ENCODE peak calls at places on chromosomes 3 and 15, in four cellular contexts. Q is kidney, B is neuronal stem cell, A is DND-41. R is an unnamed sample.

GRCh38 chr3:150901793-150902192 is 3.4 kb downstream of the MINDY4B start:
- DNase-seq in Q (no peak), A (no peak), B (no peak), R (no peak)

GRCh38 chr3:45706133-45706808 is 17.1 kb downstream of the SACM1L start:
- DNase-seq in Q (no peak), A (no peak), B (no peak), R (no peak)

GRCh38 chr3:101381809-101382208 is 61.4 kb upstream of the IMPG2 start:
- DNase-seq in Q (no peak), B (peak; percentile 6), A (no peak), R (peak; percentile 51)

GRCh38 chr15:45802140-45802539 is 167.3 kb downstream of the SQOR start:
- DNase-seq in A (no peak), B (no peak), Q (no peak), R (peak; percentile 20)

GRCh38 chr15:89486726-89487050 is 9.7 kb downstream of the RHCG start:
- DNase-seq in Q (no peak), A (no peak), B (no peak), R (peak; percentile 13)

GRCh38 chr3:55719508-55719907 is 232.4 kb upstream of the WNT5A start:
- DNase-seq in B (no peak), A (no peak), Q (no peak), R (no peak)

GRCh38 chr3:178003756-178004155 is 532.5 kb upstream of the KCNMB2 start:
- DNase-seq in A (no peak), B (no peak), Q (no peak), R (no peak)

GRCh38 chr15:77892335-77892734 is 185.2 kb downstream of the TBC1D2B start:
- DNase-seq in Q (peak; percentile 30), B (no peak), A (no peak), R (no peak)

GRCh38 chr3:130700541-130700940 is 46.1 kb downstream of the PIK3R4 start:
- DNase-seq in B (no peak), A (no peak), Q (no peak), R (no peak)

GRCh38 chr15:58454950-58455401 is 23.2 kb downstream of the LIPC start:
- DNase-seq in A (no peak), B (no peak), Q (no peak), R (no peak)

GRCh38 chr15:90913398-90913944 is 10.4 kb downstream of the MAN2A2 start:
- DNase-seq in A (no peak), B (no peak), Q (peak; percentile 52), R (no peak)

DNA sequence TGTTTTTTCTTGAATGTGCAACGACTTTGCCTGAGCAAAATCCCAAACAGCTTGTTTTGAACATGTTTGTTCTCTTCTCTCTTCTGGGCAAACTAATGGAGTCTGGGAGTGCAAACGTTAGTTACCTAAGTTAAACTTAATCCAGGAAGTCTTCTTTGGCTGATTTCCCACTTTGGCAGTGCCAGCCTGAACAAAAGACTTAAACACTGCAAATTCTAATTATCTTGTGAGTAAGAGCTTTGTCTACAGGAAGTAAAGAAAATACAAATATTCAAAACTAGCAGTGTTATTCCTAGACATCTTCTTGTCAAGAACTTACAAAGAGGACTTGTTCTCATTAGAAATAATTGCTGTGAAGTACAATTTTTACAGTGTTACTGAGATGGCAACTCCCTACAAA is 16.7 kb upstream of the DENND6A start:
- DNase-seq in Q (no peak), A (no peak), B (no peak), R (no peak)
- H3K9ac ChIP-seq in Q (no peak overlapping the region), A (no peak overlapping the region), B (no peak overlapping the region), R (no peak overlapping the region)

GRCh38 chr3:29353807-29354206 is 72.9 kb downstream of the RBMS3 start:
- DNase-seq in Q (no peak), B (no peak), A (no peak), R (no peak)
- H3K9ac ChIP-seq in Q (no peak overlapping the region), B (no peak overlapping the region), A (no peak overlapping the region), R (no peak overlapping the region)

GRCh38 chr3:14602006-14602803 is 49.4 kb upstream of the CCDC174 start:
- DNase-seq in B (no peak), A (no peak), Q (no peak), R (peak; percentile 76)

GRCh38 chr3:14602804-14603644 is 48.5 kb upstream of the CCDC174 start:
- DNase-seq in A (no peak), Q (no peak), B (no peak), R (peak; percentile 80)

GRCh38 chr3:14600856-14601610 is 50.5 kb upstream of the CCDC174 start:
- DNase-seq in B (no peak), Q (no peak), A (no peak), R (no peak)

GRCh38 chr3:14600075-14600474 is 51.5 kb upstream of the CCDC174 start:
- DNase-seq in Q (no peak), A (no peak), B (no peak), R (no peak)

GRCh38 chr3:14601692-14602005 is 49.9 kb upstream of the CCDC174 start:
- DNase-seq in Q (no peak), A (no peak), B (no peak), R (no peak)
- H3K9ac ChIP-seq in Q (no peak overlapping the region), A (no peak overlapping the region), B (no peak overlapping the region), R (no peak overlapping the region)

GRCh38 chr3:129196601-129197000 is 12.9 kb upstream of the CNBP start:
- DNase-seq in B (no peak), A (no peak), Q (no peak), R (no peak)
- H3K9ac ChIP-seq in B (no peak overlapping the region), A (no peak overlapping the region), Q (no peak overlapping the region), R (peak overlapping the region; percentile 36)

DNA sequence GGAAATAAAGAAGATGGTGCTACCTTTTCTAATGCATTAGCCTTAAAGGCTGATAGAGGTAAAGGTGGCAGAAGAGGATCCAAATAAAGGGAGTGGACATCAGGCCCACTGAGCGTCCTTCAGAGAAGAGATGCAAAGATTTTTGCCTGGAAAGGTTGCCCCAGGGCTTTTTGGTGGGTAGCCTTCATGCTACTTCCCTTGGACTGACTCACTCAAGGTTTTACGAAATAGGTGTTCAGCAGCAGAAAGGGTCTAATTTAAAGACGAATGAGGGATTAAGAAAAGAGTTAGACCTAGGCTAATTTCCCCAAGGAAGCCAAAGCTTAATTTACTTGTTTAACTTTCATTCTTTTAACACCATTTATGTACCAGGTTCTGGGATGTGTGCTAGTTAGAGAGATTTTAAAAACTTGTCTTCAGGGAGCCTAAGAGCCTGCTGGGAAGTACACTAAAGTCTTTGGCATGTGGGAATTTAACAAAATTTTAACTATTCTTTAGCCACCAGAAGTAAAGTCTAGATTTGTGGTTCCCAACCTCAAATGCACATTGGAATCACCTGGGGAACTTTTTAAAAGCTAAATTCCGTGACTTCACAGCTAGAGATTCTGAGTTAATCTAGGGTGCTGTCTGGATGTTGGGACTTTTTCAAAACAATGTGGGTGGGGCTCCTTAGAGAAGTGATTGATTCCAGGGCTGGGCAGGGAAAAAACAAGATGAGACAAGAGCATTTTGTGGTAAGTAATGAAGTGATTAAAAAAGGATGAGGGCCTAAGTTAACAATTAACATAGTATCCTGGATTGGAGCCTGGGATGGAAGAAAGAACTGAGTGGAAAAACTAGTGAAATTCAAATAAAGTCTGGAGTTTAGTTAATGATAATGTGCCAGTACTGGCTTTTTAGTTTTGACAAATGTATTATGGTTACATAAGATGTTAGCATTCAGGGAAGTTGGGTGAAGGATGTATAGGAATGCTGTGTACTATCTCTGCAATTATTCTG is 3.4 kb downstream of the IL20RB start:
- DNase-seq in A (no peak), B (no peak), Q (no peak), R (no peak)
- H3K9ac ChIP-seq in A (no peak overlapping the region), B (no peak overlapping the region), Q (no peak overlapping the region), R (no peak overlapping the region)

GRCh38 chr15:71627188-71627587 is 183.2 kb upstream of the NR2E3 start:
- DNase-seq in Q (no peak), A (no peak), B (no peak), R (no peak)

GRCh38 chr15:71629147-71629760 is 181.1 kb upstream of the NR2E3 start:
- DNase-seq in B (no peak), Q (no peak), A (no peak), R (no peak)

GRCh38 chr15:71627604-71628003 is 182.8 kb upstream of the NR2E3 start:
- DNase-seq in Q (no peak), A (no peak), B (no peak), R (no peak)

GRCh38 chr15:71629761-71630499 is 180.4 kb upstream of the NR2E3 start:
- DNase-seq in B (no peak), A (no peak), Q (no peak), R (no peak)

DNA sequence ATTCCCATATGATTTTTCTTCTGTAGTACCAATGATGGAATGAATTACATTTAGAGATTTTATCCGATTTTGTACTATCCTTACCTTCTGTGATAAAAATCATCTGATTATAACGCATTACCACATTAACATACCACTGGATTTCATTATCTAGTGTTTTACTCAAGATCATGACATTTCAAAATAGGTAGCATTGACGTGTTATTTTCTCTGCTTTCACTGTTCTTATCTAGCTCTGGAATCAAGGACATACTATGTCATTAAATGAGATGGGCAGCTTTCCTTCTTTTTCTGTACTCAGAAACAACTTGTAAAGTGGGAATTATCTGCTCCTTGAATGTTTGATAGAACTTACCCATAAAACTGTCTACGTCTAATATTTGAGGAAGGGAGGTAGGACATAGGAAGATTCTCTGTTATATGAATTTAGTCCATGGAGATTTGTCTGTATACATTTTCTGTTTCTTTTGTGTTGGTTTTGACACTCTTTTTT is 183.7 kb upstream of the NR2E3 start:
- DNase-seq in B (no peak), Q (no peak), A (no peak), R (no peak)
- H3K9ac ChIP-seq in B (no peak overlapping the region), Q (no peak overlapping the region), A (no peak overlapping the region), R (no peak overlapping the region)

GRCh38 chr3:134796313-134797079 is 1.4 kb downstream of the EPHB1 start:
- DNase-seq in Q (peak; percentile 81), B (peak; percentile 53), A (no peak), R (peak; percentile 81)
- H3K9ac ChIP-seq in Q (no peak overlapping the region), B (peak overlapping the region; percentile 93), A (no peak overlapping the region), R (no peak overlapping the region)

GRCh38 chr3:111848778-111849177 is 10.3 kb upstream of the PHLDB2 start:
- DNase-seq in A (no peak), B (no peak), Q (no peak), R (no peak)

GRCh38 chr3:111850481-111850880 is 8.6 kb upstream of the PHLDB2 start:
- DNase-seq in A (no peak), Q (no peak), B (no peak), R (no peak)

GRCh38 chr3:111846717-111847116 is 12.3 kb upstream of the PHLDB2 start:
- DNase-seq in A (no peak), B (no peak), Q (no peak), R (no peak)

GRCh38 chr3:111845996-111846395 is 13.1 kb upstream of the PHLDB2 start:
- DNase-seq in A (no peak), B (no peak), Q (no peak), R (no peak)

DNA sequence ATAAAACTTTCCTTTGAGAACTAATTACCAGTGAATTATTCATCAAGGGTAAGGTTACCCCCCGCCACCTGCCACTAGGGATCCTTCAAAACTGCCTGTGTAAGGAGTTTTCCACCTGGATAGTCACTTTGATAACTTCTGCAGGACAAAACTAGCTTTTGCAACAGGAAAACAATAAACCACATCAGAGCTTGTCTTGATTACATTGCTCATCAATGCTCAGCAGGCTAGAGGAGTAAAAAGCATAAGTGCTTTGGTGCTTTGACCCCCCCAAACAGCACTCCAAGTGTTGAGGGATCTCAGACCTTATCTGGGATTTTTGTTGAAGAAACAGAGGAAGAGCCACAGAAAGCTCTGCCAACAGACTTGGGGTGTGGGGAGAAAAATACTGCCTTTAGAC is 10.8 kb upstream of the PHLDB2 start:
- DNase-seq in B (no peak), A (no peak), Q (no peak), R (no peak)
- H3K9ac ChIP-seq in B (no peak overlapping the region), A (no peak overlapping the region), Q (no peak overlapping the region), R (no peak overlapping the region)

R was measured in neural progenitor cell.